ENCODE peak calls at places on chromosome 1, in eight cellular contexts. V is stimulated activated CD4-positive, alpha-beta T cell treated with anti-CD3 and anti-CD28 coated beads, TNF-alpha, amount 100 ng/mL, for 4 hours; W is WTC11; S is MCF 10A; U is EL; X is HFFc6; R is Caki2; E is putamen. L is an unnamed sample.
A peak's percentile ranks its signal among the peaks of the same experiment; 100 is the strongest.

GRCh38 chr1:3656450-3657095 is 4.3 kb downstream of the TP73 start:
- DNase-seq in U (no peak), X (no peak), E (no peak), W (peak; percentile 3), R (no peak), S (no peak), V (no peak), L (no peak)

GRCh38 chr1:183869671-183870070 is 64.8 kb downstream of the RGL1 start:
- DNase-seq in U (no peak), R (no peak), E (no peak), S (no peak), V (no peak), X (no peak), W (no peak), L (no peak)

GRCh38 chr1:7536891-7537591 is 234.1 kb upstream of the VAMP3 start:
- DNase-seq in X (no peak), V (no peak), W (no peak), U (no peak), S (no peak), R (no peak), E (no peak), L (no peak)

GRCh38 chr1:115765091-115765490 is 3.4 kb downstream of the CASQ2 start:
- DNase-seq in R (no peak), V (no peak), W (no peak), S (no peak), U (no peak), X (no peak), E (no peak), L (no peak)

GRCh38 chr1:175191654-175192053 is 922 bp downstream of the KIAA0040 start:
- DNase-seq in V (no peak), S (peak; percentile 57), U (peak; percentile 4), E (no peak), R (no peak), W (no peak), X (no peak), L (no peak)

GRCh38 chr1:110455151-110455550 is 4.2 kb downstream of the PROK1 start:
- DNase-seq in S (no peak), E (no peak), X (no peak), V (no peak), W (peak; percentile 74), U (no peak), R (no peak), L (no peak)

GRCh38 chr1:11178021-11179015 is 10.8 kb upstream of the ANGPTL7 start:
- DNase-seq in X (no peak), E (no peak), W (no peak), V (no peak), R (no peak), U (no peak), S (no peak), L (no peak)

GRCh38 chr1:44810101-44810761 is 1.9 kb downstream of the BTBD19 start:
- DNase-seq in V (no peak), E (peak; percentile 45), R (no peak), S (peak; percentile 97), U (peak; percentile 41), W (no peak), X (no peak), L (no peak)